ENCODE peak calls at places on chromosomes 2 and 18, in eight cellular contexts. N is upper lobe of left lung, W is tibial nerve, P is A549, K is sigmoid colon, J is ovary, E is H1, B is HepG2. A is an unnamed sample.

GRCh38 chr2:207304798-207305197 is 139.1 kb upstream of the KLF7 start:
- DNase-seq in N (no peak), W (no peak), P (no peak), K (no peak), J (no peak), E (no peak), B (no peak), A (no peak)

GRCh38 chr2:124024491-124025348 is at the start of gene CNTNAP5:
- DNase-seq in N (peak; percentile 57), W (no peak), P (no peak), K (no peak), J (peak; percentile 22), E (no peak), B (no peak), A (peak; percentile 46)

GRCh38 chr2:136284226-136285119 is 166.5 kb upstream of the CXCR4 start:
- DNase-seq in N (no peak), W (no peak), P (no peak), K (no peak), J (no peak), E (no peak), B (no peak), A (no peak)

GRCh38 chr18:34121157-34121807 is 103.4 kb downstream of the NOL4 start:
- DNase-seq in N (no peak), W (no peak), P (no peak), K (no peak), J (no peak), E (no peak), B (peak; percentile 44), A (no peak)

GRCh38 chr2:12651661-12652060 is 65.1 kb upstream of the TRIB2 start:
- DNase-seq in N (no peak), W (no peak), P (no peak), K (no peak), J (no peak), E (no peak), B (no peak), A (no peak)

GRCh38 chr2:16745466-16745865 is 79.8 kb upstream of the CYRIA start:
- DNase-seq in N (no peak), W (no peak), P (no peak), K (no peak), J (no peak), E (no peak), B (no peak), A (no peak)

GRCh38 chr2:59277656-59278055 is 1036.5 kb upstream of the FANCL start:
- DNase-seq in N (no peak), W (no peak), P (no peak), K (no peak), J (no peak), E (no peak), B (no peak), A (no peak)

GRCh38 chr2:200365209-200365608 is 58.7 kb downstream of the SPATS2L start:
- DNase-seq in N (no peak), W (no peak), P (no peak), K (no peak), J (no peak), E (no peak), B (no peak), A (no peak)

GRCh38 chr2:70616168-70616694 is 62.6 kb upstream of the TGFA start:
- DNase-seq in N (peak; percentile 65), W (no peak), P (no peak), K (no peak), J (no peak), E (no peak), B (no peak), A (no peak)

GRCh38 chr2:197378494-197378972 is 56.3 kb downstream of the SF3B1 start:
- DNase-seq in N (peak; percentile 39), W (no peak), P (peak; percentile 44), K (no peak), J (peak; percentile 49), E (no peak), B (peak; percentile 54), A (peak; percentile 51)

GRCh38 chr2:69348781-69349180 is 38.2 kb downstream of the GFPT1 start:
- DNase-seq in N (no peak), W (no peak), P (no peak), K (no peak), J (no peak), E (no peak), B (no peak), A (no peak)

GRCh38 chr2:201779996-201780673 is 598 bp downstream of the ALS2 start:
- DNase-seq in N (peak; percentile 25), W (no peak), P (no peak), K (no peak), J (no peak), E (no peak), B (peak; percentile 25), A (no peak)

GRCh38 chr2:28821295-28821958 is 10.8 kb downstream of the SPDYA start:
- DNase-seq in N (peak; percentile 36), W (no peak), P (peak; percentile 50), K (no peak), J (peak; percentile 25), E (peak; percentile 33), B (peak; percentile 67), A (peak; percentile 46)

GRCh38 chr18:55844373-55844772 is 256.4 kb upstream of the TCF4 start:
- DNase-seq in N (no peak), W (no peak), P (no peak), K (no peak), J (no peak), E (no peak), B (no peak), A (no peak)

GRCh38 chr2:191083546-191083945 is 67.2 kb downstream of the STAT4 start:
- DNase-seq in N (no peak), W (no peak), P (no peak), K (no peak), J (no peak), E (no peak), B (no peak), A (no peak)

GRCh38 chr2:6510547-6510946 is 355.2 kb downstream of the CMPK2 start:
- DNase-seq in N (no peak), W (no peak), P (no peak), K (no peak), J (no peak), E (no peak), B (no peak), A (no peak)

GRCh38 chr2:163347982-163348842 is 387.6 kb downstream of the FIGN start:
- DNase-seq in N (peak; percentile 47), W (peak; percentile 23), P (peak; percentile 70), K (peak; percentile 90), J (peak; percentile 51), E (peak; percentile 73), B (no peak), A (peak; percentile 65)

GRCh38 chr2:126220336-126220735 is 435.6 kb upstream of the GYPC start:
- DNase-seq in N (no peak), W (no peak), P (no peak), K (no peak), J (no peak), E (no peak), B (no peak), A (no peak)

GRCh38 chr2:175766880-175767279 is 235.2 kb downstream of the LNPK start:
- DNase-seq in N (no peak), W (no peak), P (no peak), K (no peak), J (no peak), E (no peak), B (peak; percentile 54), A (no peak)

GRCh38 chr18:76264073-76264472 is 231.0 kb downstream of the ZNF516 start:
- DNase-seq in N (no peak), W (no peak), P (no peak), K (no peak), J (no peak), E (no peak), B (no peak), A (no peak)

GRCh38 chr18:28511421-28511821 is 334.5 kb upstream of the CDH2 start:
- DNase-seq in N (no peak), W (no peak), P (no peak), K (no peak), J (no peak), E (no peak), B (no peak), A (no peak)

GRCh38 chr2:218230882-218231281 is 13.9 kb downstream of the ARPC2 start:
- DNase-seq in N (no peak), W (no peak), P (peak; percentile 35), K (no peak), J (no peak), E (no peak), B (peak; percentile 70), A (peak; percentile 56)

GRCh38 chr18:49227456-49227855 is 233.0 kb downstream of the DYM start:
- DNase-seq in N (no peak), W (no peak), P (no peak), K (no peak), J (no peak), E (no peak), B (no peak), A (no peak)

GRCh38 chr2:38704664-38705063 is 38.8 kb downstream of the GALM start:
- DNase-seq in N (no peak), W (no peak), P (no peak), K (no peak), J (no peak), E (no peak), B (no peak), A (no peak)

GRCh38 chr2:38698604-38699003 is 32.7 kb downstream of the GALM start:
- DNase-seq in N (no peak), W (no peak), P (no peak), K (no peak), J (no peak), E (no peak), B (no peak), A (no peak)

GRCh38 chr2:38700881-38701458 is 35.1 kb downstream of the GALM start:
- DNase-seq in N (no peak), W (no peak), P (no peak), K (no peak), J (no peak), E (no peak), B (no peak), A (no peak)

GRCh38 chr2:38700113-38700780 is 34.3 kb downstream of the GALM start:
- DNase-seq in N (no peak), W (no peak), P (no peak), K (no peak), J (no peak), E (no peak), B (no peak), A (no peak)

GRCh38 chr2:38702413-38702812 is 36.5 kb downstream of the GALM start:
- DNase-seq in N (no peak), W (no peak), P (no peak), K (no peak), J (no peak), E (no peak), B (no peak), A (no peak)
- TF ChIP-seq EP300 in N (no peak), W (no peak), P (no peak), K (no peak), J (no peak), E (no peak), B (no peak), A (no peak)

GRCh38 chr2:156333951-156334495 is 1.5 kb upstream of the NR4A2 start:
- DNase-seq in N (peak; percentile 78), W (peak; percentile 45), P (no peak), K (peak; percentile 89), J (peak; percentile 88), E (no peak), B (peak; percentile 15), A (peak; percentile 72)
- TF ChIP-seq CTCF in N (peak; percentile 18), W (no peak), P (no peak), K (no peak), J (no peak), E (no peak), B (no peak), A (no peak)

GRCh38 chr2:74472086-74472944 is at the start of gene MRPL53:
- DNase-seq in N (peak; percentile 94), W (peak; percentile 93), P (peak; percentile 70), K (peak; percentile 96), J (peak; percentile 95), E (peak; percentile 84), B (peak; percentile 92), A (peak; percentile 95)
- TF ChIP-seq POLR2A in N (peak; percentile 50), W (peak; percentile 79), P (peak; percentile 94), K (peak; percentile 85), J (peak; percentile 70), E (peak; percentile 95), B (peak; percentile 97), A (no peak)

GRCh38 chr2:203225423-203226039 is 13.3 kb upstream of the CYP20A1 start:
- DNase-seq in N (no peak), W (no peak), P (no peak), K (no peak), J (no peak), E (no peak), B (peak; percentile 35), A (no peak)
- TF ChIP-seq EP300 in N (no peak), W (no peak), P (no peak), K (no peak), J (no peak), E (no peak), B (no peak), A (no peak)